ENCODE peak calls at places on chromosome 17, in nine cellular contexts. U is BE2C; S is GM23248; A is transverse colon; I is Peyer's patch; J is GM23338; N is CD8-positive, alpha-beta memory T cell; G is lower lobe of right lung; X is retinal pigment epithelial cell. M is an unnamed sample.

GRCh38 chr17:57810740-57811632 is 38.9 kb downstream of the MRPS23 start:
- DNase-seq in N (no peak), S (peak), J (no peak), A (peak), U (peak), G (no peak), X (no peak), I (no peak), M (peak)

GRCh38 chr17:63542942-63543821 is 7.1 kb upstream of the DCAF7 start:
- DNase-seq in I (no peak), U (no peak), G (no peak), N (no peak), A (peak), X (no peak), J (peak), S (no peak), M (no peak)

GRCh38 chr17:17084941-17085340 is 42.7 kb downstream of the MPRIP start:
- DNase-seq in S (no peak), I (no peak), X (no peak), J (no peak), U (no peak), G (no peak), N (no peak), A (peak), M (no peak)

GRCh38 chr17:4499431-4500187 is 928 bp downstream of the SPNS2 start:
- DNase-seq in A (no peak), S (no peak), I (no peak), N (peak), G (no peak), J (peak), X (no peak), U (peak), M (no peak)

GRCh38 chr17:67534941-67535340 is 157.9 kb downstream of the PITPNC1 start:
- DNase-seq in A (no peak), I (no peak), N (no peak), U (no peak), S (no peak), G (no peak), J (no peak), X (no peak), M (no peak)

GRCh38 chr17:27654654-27655524 is 23.9 kb downstream of the LGALS9 start:
- DNase-seq in J (peak), U (peak), X (peak), A (peak), S (peak), G (peak), N (peak), I (peak), M (peak)

GRCh38 chr17:43790311-43790940 is 10.2 kb downstream of the CFAP97D1 start:
- DNase-seq in N (no peak), U (no peak), J (peak), S (peak), I (no peak), X (no peak), G (no peak), A (no peak), M (no peak)

GRCh38 chr17:59842901-59843652 is 49.7 kb downstream of the TUBD1 start:
- DNase-seq in I (no peak), G (peak), S (peak), J (peak), X (peak), U (no peak), N (no peak), A (peak), M (no peak)

GRCh38 chr17:79920751-79921410 is 81.6 kb upstream of the CBX4 start:
- DNase-seq in I (no peak), U (no peak), N (no peak), X (no peak), J (no peak), A (no peak), S (no peak), G (no peak), M (peak)

GRCh38 chr17:16106161-16106891 is 106.7 kb downstream of the TTC19 start:
- DNase-seq in N (no peak), S (peak), J (no peak), G (no peak), X (peak), I (no peak), A (no peak), U (no peak), M (no peak)

GRCh38 chr17:16506188-16506587 is 14.2 kb upstream of the LRRC75A start:
- DNase-seq in J (peak), G (no peak), X (no peak), S (no peak), N (no peak), A (no peak), I (no peak), U (no peak), M (no peak)

GRCh38 chr17:66448008-66448644 is 145.7 kb downstream of the PRKCA start:
- DNase-seq in I (no peak), S (no peak), J (no peak), G (no peak), N (no peak), X (no peak), A (no peak), U (no peak), M (no peak)

GRCh38 chr17:29357821-29358232 is 32.3 kb upstream of the TAOK1 start:
- DNase-seq in U (no peak), I (no peak), S (peak), A (no peak), J (no peak), G (no peak), N (no peak), X (no peak), M (no peak)

DNA sequence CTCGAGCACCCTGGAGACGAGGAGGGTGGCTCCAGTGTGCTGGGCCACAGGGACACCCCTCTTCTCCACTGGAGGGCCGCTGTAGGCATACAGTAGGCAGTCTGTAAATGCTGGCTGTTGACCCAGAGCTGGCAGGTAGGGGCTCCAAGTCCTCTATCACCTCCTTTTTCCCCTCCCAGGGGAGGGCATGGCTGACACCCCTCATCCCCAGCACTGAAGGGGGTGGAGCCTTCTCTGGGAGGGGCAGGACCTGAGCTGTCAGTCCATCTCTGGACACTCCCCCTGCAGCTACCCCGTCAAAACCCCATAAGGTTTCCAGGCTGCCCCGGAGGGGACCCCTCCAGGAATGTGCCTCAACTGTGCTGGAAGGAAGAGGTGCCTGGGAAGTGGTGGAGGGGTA is 2.4 kb downstream of the KCNJ12 start:
- DNase-seq in A (no peak), S (no peak), X (no peak), U (no peak), G (no peak), I (no peak), J (peak), N (no peak), M (no peak)
- H3K4me3 ChIP-seq in A (no peak), S (no peak), X (no peak), U (no peak), G (peak), I (no peak), J (peak), N (no peak), M (peak)

GRCh38 chr17:82031885-82032627 is 578 bp downstream of the RAC3 start:
- DNase-seq in S (no peak), X (no peak), N (no peak), G (no peak), U (no peak), I (peak), J (peak), A (peak), M (no peak)
- H3K4me3 ChIP-seq in S (peak), X (peak), N (no peak), G (peak), U (peak), I (peak), J (peak), A (peak), M (peak)

DNA sequence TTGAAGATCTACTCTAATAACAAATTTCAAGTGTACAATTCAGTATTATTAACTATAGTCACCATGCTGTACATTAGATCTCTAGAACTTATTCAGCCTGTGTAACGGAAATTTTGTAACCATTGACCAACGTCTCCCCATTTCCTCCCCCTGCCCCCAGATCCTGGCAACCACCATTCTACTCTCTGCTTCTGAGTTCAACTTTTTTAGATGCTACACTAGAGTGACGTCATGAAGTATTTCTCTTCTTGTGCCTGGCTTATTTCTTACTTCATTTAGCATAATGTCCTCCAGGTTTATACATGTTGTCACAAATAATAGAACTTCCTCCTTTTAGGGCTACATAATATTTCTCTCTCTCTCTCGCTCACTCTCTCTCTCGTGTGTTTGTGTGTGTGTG is 157.5 kb downstream of the ANKFN1 start:
- DNase-seq in I (no peak), A (no peak), S (no peak), U (no peak), X (no peak), N (no peak), G (no peak), J (no peak), M (no peak)
- H3K4me3 ChIP-seq in I (no peak), A (no peak), S (no peak), U (no peak), X (no peak), N (no peak), G (no peak), J (no peak), M (no peak)

GRCh38 chr17:49194297-49194607 is 16.1 kb downstream of the GNGT2 start:
- DNase-seq in U (no peak), N (no peak), G (no peak), J (no peak), A (no peak), S (no peak), I (no peak), X (no peak), M (no peak)

GRCh38 chr17:49191917-49192741 is 18.2 kb downstream of the GNGT2 start:
- DNase-seq in X (peak), J (peak), S (peak), U (peak), G (peak), N (peak), A (peak), I (peak), M (peak)

GRCh38 chr17:49193513-49194296 is 16.7 kb downstream of the GNGT2 start:
- DNase-seq in G (peak), J (peak), A (peak), X (peak), U (peak), S (peak), I (peak), N (no peak), M (peak)

GRCh38 chr17:49191407-49191916 is 18.9 kb downstream of the GNGT2 start:
- DNase-seq in X (no peak), I (no peak), S (peak), G (no peak), J (no peak), A (no peak), U (no peak), N (no peak), M (no peak)

DNA sequence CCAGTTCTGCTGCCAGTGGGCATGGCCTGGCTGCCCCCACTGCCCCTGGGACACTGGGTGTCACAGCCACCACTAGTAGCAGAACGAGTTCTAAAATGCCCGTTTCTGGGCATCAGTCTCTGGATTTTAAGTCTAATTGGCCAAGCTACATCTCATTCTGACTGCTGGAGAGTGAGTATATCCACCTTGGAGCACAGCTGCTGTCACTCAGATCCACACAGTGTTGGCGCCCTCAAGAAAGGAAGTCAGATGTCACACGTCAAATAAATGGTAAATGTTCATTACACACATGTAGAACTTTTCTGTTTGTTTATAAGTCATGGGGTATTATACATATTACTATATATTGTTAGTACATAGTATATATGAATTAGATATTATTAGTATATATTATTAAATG is 19.4 kb downstream of the GNGT2 start:
- DNase-seq in U (no peak), N (no peak), I (no peak), J (no peak), S (no peak), G (no peak), A (no peak), X (no peak), M (no peak)
- H3K4me3 ChIP-seq in U (no peak), N (no peak), I (no peak), J (no peak), S (no peak), G (no peak), A (no peak), X (no peak), M (no peak)

GRCh38 chr17:81941484-81942166 is 4.5 kb upstream of the PYCR1 start:
- DNase-seq in U (peak), J (peak), I (no peak), S (no peak), X (no peak), G (no peak), A (no peak), N (no peak), M (peak)

GRCh38 chr17:81942167-81942553 is 4.9 kb downstream of the MYADML2 start:
- DNase-seq in N (no peak), A (no peak), G (no peak), I (no peak), X (no peak), J (no peak), S (no peak), U (no peak), M (no peak)

GRCh38 chr17:81939881-81940385 is 2.8 kb upstream of the PYCR1 start:
- DNase-seq in U (no peak), J (no peak), I (no peak), G (no peak), S (peak), X (no peak), N (no peak), A (no peak), M (peak)

GRCh38 chr17:81940538-81941483 is 3.7 kb upstream of the PYCR1 start:
- DNase-seq in I (no peak), A (no peak), G (no peak), S (no peak), U (peak), N (no peak), J (no peak), X (no peak), M (no peak)

GRCh38 chr17:81939218-81939617 is 2.1 kb upstream of the PYCR1 start:
- DNase-seq in I (no peak), N (no peak), G (no peak), A (no peak), U (no peak), X (no peak), S (no peak), J (no peak), M (peak)
- H3K4me3 ChIP-seq in I (no peak), N (no peak), G (no peak), A (no peak), U (no peak), X (no peak), S (no peak), J (no peak), M (no peak)

DNA sequence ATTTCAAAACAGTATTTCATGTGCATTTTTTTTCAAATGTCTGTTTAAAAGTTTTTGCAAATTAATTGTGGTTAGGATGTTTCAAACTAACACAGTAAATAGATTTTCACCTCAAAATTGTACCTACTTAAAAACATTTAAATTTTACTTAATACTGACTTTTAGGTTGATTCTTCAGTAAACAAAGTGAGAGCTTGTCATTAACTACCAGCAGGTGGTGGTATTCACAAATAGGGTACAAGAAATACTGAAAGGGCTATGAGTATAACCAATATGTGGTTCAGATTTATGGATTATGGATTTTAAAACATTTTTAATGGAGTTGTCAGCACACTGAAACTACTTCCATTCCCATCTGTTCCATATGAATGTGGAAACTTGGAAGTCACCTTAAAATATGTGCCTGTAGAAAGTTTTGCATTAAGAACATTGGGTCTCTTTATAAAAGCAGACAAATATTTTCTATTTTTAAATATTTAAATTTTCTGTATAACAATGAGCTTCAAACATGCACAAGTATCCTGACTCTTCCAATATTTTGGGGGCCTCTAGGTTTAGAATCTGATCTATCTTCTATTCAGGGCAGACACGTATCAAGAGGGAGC is 155.5 kb downstream of the SNX11 start:
- DNase-seq in U (no peak), I (no peak), J (no peak), G (no peak), X (no peak), A (no peak), N (no peak), S (peak), M (no peak)
- H3K4me3 ChIP-seq in U (no peak), I (no peak), J (no peak), G (no peak), X (no peak), A (no peak), N (no peak), S (no peak), M (no peak)